ENCODE peak calls at places on chromosomes 12 and 14, in four cellular contexts. One of them, this sample, is unnamed.

GRCh38 chr14:36784541-36784940 is 122.9 kb downstream of the PAX9 start:
- DNase-seq in left cardiac atrium: no peak
- DNase-seq in stimulated activated CD4-positive, alpha-beta T cell treated with anti-CD3 and anti-CD28 coated beads, TNF-alpha, amount 100 ng/mL, for 1 hour: no peak
- DNase-seq in anterior cingulate cortex: no peak
- DNase-seq in this sample: no peak

GRCh38 chr12:28939427-28939826 is 209.7 kb upstream of the FAR2 start:
- DNase-seq in left cardiac atrium: no peak
- DNase-seq in anterior cingulate cortex: no peak
- DNase-seq in stimulated activated CD4-positive, alpha-beta T cell treated with anti-CD3 and anti-CD28 coated beads, TNF-alpha, amount 100 ng/mL, for 1 hour: no peak
- DNase-seq in this sample: no peak

GRCh38 chr14:58167057-58167456 is 15.0 kb upstream of the ARMH4 start:
- DNase-seq in stimulated activated CD4-positive, alpha-beta T cell treated with anti-CD3 and anti-CD28 coated beads, TNF-alpha, amount 100 ng/mL, for 1 hour: no peak
- DNase-seq in anterior cingulate cortex: no peak
- DNase-seq in left cardiac atrium: no peak
- DNase-seq in this sample: no peak

GRCh38 chr12:32454866-32455265 is 55.5 kb downstream of the FGD4 start:
- DNase-seq in stimulated activated CD4-positive, alpha-beta T cell treated with anti-CD3 and anti-CD28 coated beads, TNF-alpha, amount 100 ng/mL, for 1 hour: no peak
- DNase-seq in left cardiac atrium: no peak
- DNase-seq in anterior cingulate cortex: no peak
- DNase-seq in this sample: no peak

GRCh38 chr12:117514016-117514415 is 152.6 kb upstream of the NOS1 start:
- DNase-seq in left cardiac atrium: no peak
- DNase-seq in anterior cingulate cortex: no peak
- DNase-seq in stimulated activated CD4-positive, alpha-beta T cell treated with anti-CD3 and anti-CD28 coated beads, TNF-alpha, amount 100 ng/mL, for 1 hour: no peak
- DNase-seq in this sample: no peak

GRCh38 chr14:35766700-35767082 is 42.4 kb downstream of the RALGAPA1 start:
- DNase-seq in anterior cingulate cortex: no peak
- DNase-seq in stimulated activated CD4-positive, alpha-beta T cell treated with anti-CD3 and anti-CD28 coated beads, TNF-alpha, amount 100 ng/mL, for 1 hour: no peak
- DNase-seq in left cardiac atrium: no peak
- DNase-seq in this sample: no peak

GRCh38 chr12:3365416-3366385 is 125.3 kb upstream of the PRMT8 start:
- DNase-seq in stimulated activated CD4-positive, alpha-beta T cell treated with anti-CD3 and anti-CD28 coated beads, TNF-alpha, amount 100 ng/mL, for 1 hour: no peak
- DNase-seq in left cardiac atrium: peak
- DNase-seq in anterior cingulate cortex: no peak
- DNase-seq in this sample: no peak

GRCh38 chr14:99649219-99649618 is 4.3 kb downstream of the HHIPL1 start:
- DNase-seq in anterior cingulate cortex: no peak
- DNase-seq in stimulated activated CD4-positive, alpha-beta T cell treated with anti-CD3 and anti-CD28 coated beads, TNF-alpha, amount 100 ng/mL, for 1 hour: no peak
- DNase-seq in left cardiac atrium: no peak
- DNase-seq in this sample: no peak

GRCh38 chr14:47442206-47442605 is 233.2 kb downstream of the MDGA2 start:
- DNase-seq in stimulated activated CD4-positive, alpha-beta T cell treated with anti-CD3 and anti-CD28 coated beads, TNF-alpha, amount 100 ng/mL, for 1 hour: no peak
- DNase-seq in anterior cingulate cortex: no peak
- DNase-seq in left cardiac atrium: no peak
- DNase-seq in this sample: no peak

GRCh38 chr12:72271741-72272661 is at the start of gene TRHDE:
- DNase-seq in stimulated activated CD4-positive, alpha-beta T cell treated with anti-CD3 and anti-CD28 coated beads, TNF-alpha, amount 100 ng/mL, for 1 hour: no peak
- DNase-seq in left cardiac atrium: peak
- DNase-seq in anterior cingulate cortex: peak
- DNase-seq in this sample: no peak

GRCh38 chr12:104802198-104802597 is 155.9 kb downstream of the SLC41A2 start:
- DNase-seq in stimulated activated CD4-positive, alpha-beta T cell treated with anti-CD3 and anti-CD28 coated beads, TNF-alpha, amount 100 ng/mL, for 1 hour: no peak
- DNase-seq in anterior cingulate cortex: no peak
- DNase-seq in left cardiac atrium: no peak
- DNase-seq in this sample: no peak

GRCh38 chr14:86022031-86022629 is 492.2 kb downstream of the FLRT2 start:
- DNase-seq in stimulated activated CD4-positive, alpha-beta T cell treated with anti-CD3 and anti-CD28 coated beads, TNF-alpha, amount 100 ng/mL, for 1 hour: no peak
- DNase-seq in anterior cingulate cortex: no peak
- DNase-seq in left cardiac atrium: no peak
- DNase-seq in this sample: no peak